ENCODE peak calls at places on chromosomes 12 and 14, in seven cellular contexts. One of them, this sample, is unnamed.

GRCh38 chr14:101905614-101906013 is 58.8 kb upstream of the DYNC1H1 start:
- DNase-seq in WTC11: no peak
- DNase-seq in MCF 10A: no peak
- DNase-seq in fibroblast of lung: no peak
- DNase-seq in H9: no peak
- DNase-seq in AG04450: no peak
- DNase-seq in upper lobe of left lung: no peak
- DNase-seq in this sample: no peak

GRCh38 chr12:54017027-54017788 is 8.4 kb downstream of the HOXC8 start:
- DNase-seq in WTC11: no peak
- DNase-seq in MCF 10A: peak
- DNase-seq in fibroblast of lung: no peak
- DNase-seq in H9: peak
- DNase-seq in AG04450: no peak
- DNase-seq in upper lobe of left lung: peak
- DNase-seq in this sample: no peak

GRCh38 chr12:94994312-94994711 is 9.2 kb downstream of the NDUFA12 start:
- DNase-seq in WTC11: no peak
- DNase-seq in MCF 10A: peak
- DNase-seq in fibroblast of lung: peak
- DNase-seq in H9: no peak
- DNase-seq in AG04450: no peak
- DNase-seq in upper lobe of left lung: no peak
- DNase-seq in this sample: peak

GRCh38 chr12:123401753-123402683 is 18.1 kb downstream of the KMT5A start:
- DNase-seq in WTC11: peak
- DNase-seq in MCF 10A: no peak
- DNase-seq in fibroblast of lung: no peak
- DNase-seq in H9: peak
- DNase-seq in AG04450: no peak
- DNase-seq in upper lobe of left lung: peak
- DNase-seq in this sample: no peak

GRCh38 chr12:89697256-89697655 is 11.4 kb downstream of the ATP2B1 start:
- DNase-seq in WTC11: no peak
- DNase-seq in MCF 10A: no peak
- DNase-seq in fibroblast of lung: no peak
- DNase-seq in H9: no peak
- DNase-seq in AG04450: no peak
- DNase-seq in upper lobe of left lung: no peak
- DNase-seq in this sample: no peak

GRCh38 chr14:74913986-74914573 is 9.0 kb downstream of the RPS6KL1 start:
- DNase-seq in WTC11: peak
- DNase-seq in MCF 10A: peak
- DNase-seq in fibroblast of lung: peak
- DNase-seq in H9: peak
- DNase-seq in AG04450: peak
- DNase-seq in upper lobe of left lung: no peak
- DNase-seq in this sample: no peak

GRCh38 chr14:89291351-89291940 is 125.6 kb downstream of the FOXN3 start:
- DNase-seq in WTC11: no peak
- DNase-seq in MCF 10A: no peak
- DNase-seq in fibroblast of lung: no peak
- DNase-seq in H9: no peak
- DNase-seq in AG04450: no peak
- DNase-seq in upper lobe of left lung: no peak
- DNase-seq in this sample: no peak

GRCh38 chr14:63174760-63175191 is 29.5 kb upstream of the RHOJ start:
- DNase-seq in WTC11: peak
- DNase-seq in MCF 10A: peak
- DNase-seq in fibroblast of lung: peak
- DNase-seq in H9: peak
- DNase-seq in AG04450: peak
- DNase-seq in upper lobe of left lung: no peak
- DNase-seq in this sample: peak

GRCh38 chr14:102279688-102280348 is 25.1 kb downstream of the MOK start:
- DNase-seq in WTC11: no peak
- DNase-seq in MCF 10A: peak
- DNase-seq in fibroblast of lung: peak
- DNase-seq in H9: no peak
- DNase-seq in AG04450: peak
- DNase-seq in upper lobe of left lung: no peak
- DNase-seq in this sample: peak

GRCh38 chr12:96020314-96021003 is 14.9 kb downstream of the LTA4H start:
- DNase-seq in WTC11: no peak
- DNase-seq in MCF 10A: no peak
- DNase-seq in fibroblast of lung: no peak
- DNase-seq in H9: no peak
- DNase-seq in AG04450: no peak
- DNase-seq in upper lobe of left lung: no peak
- DNase-seq in this sample: no peak

GRCh38 chr12:124411291-124411878 is 116.5 kb downstream of the RFLNA start:
- DNase-seq in WTC11: no peak
- DNase-seq in MCF 10A: peak
- DNase-seq in fibroblast of lung: peak
- DNase-seq in H9: no peak
- DNase-seq in AG04450: peak
- DNase-seq in upper lobe of left lung: peak
- DNase-seq in this sample: peak

GRCh38 chr12:59699408-59700144 is 103.7 kb downstream of the SLC16A7 start:
- DNase-seq in WTC11: no peak
- DNase-seq in MCF 10A: peak
- DNase-seq in fibroblast of lung: peak
- DNase-seq in H9: no peak
- DNase-seq in AG04450: peak
- DNase-seq in upper lobe of left lung: no peak
- DNase-seq in this sample: peak

GRCh38 chr12:4036872-4037271 is 163.7 kb upstream of the PARP11 start:
- DNase-seq in WTC11: no peak
- DNase-seq in MCF 10A: peak
- DNase-seq in fibroblast of lung: no peak
- DNase-seq in H9: no peak
- DNase-seq in AG04450: no peak
- DNase-seq in upper lobe of left lung: no peak
- DNase-seq in this sample: no peak

GRCh38 chr12:14664434-14665023 is 31.9 kb downstream of the GUCY2C start:
- DNase-seq in WTC11: no peak
- DNase-seq in MCF 10A: peak
- DNase-seq in fibroblast of lung: peak
- DNase-seq in H9: no peak
- DNase-seq in AG04450: no peak
- DNase-seq in upper lobe of left lung: no peak
- DNase-seq in this sample: no peak

GRCh38 chr12:111406474-111407370 is 999 bp downstream of the SH2B3 start:
- DNase-seq in WTC11: no peak
- DNase-seq in MCF 10A: no peak
- DNase-seq in fibroblast of lung: no peak
- DNase-seq in H9: no peak
- DNase-seq in AG04450: no peak
- DNase-seq in upper lobe of left lung: peak
- DNase-seq in this sample: no peak

GRCh38 chr12:14567311-14568195 is at the start of gene PLBD1:
- DNase-seq in WTC11: peak
- DNase-seq in MCF 10A: no peak
- DNase-seq in fibroblast of lung: peak
- DNase-seq in H9: peak
- DNase-seq in AG04450: no peak
- DNase-seq in upper lobe of left lung: peak
- DNase-seq in this sample: no peak

GRCh38 chr14:104307627-104308401 is 169.4 kb downstream of the KIF26A start:
- DNase-seq in WTC11: no peak
- DNase-seq in MCF 10A: no peak
- DNase-seq in fibroblast of lung: no peak
- DNase-seq in H9: no peak
- DNase-seq in AG04450: no peak
- DNase-seq in upper lobe of left lung: peak
- DNase-seq in this sample: no peak

GRCh38 chr12:107352347-107353081 is 259.2 kb upstream of the CRY1 start:
- DNase-seq in WTC11: no peak
- DNase-seq in MCF 10A: peak
- DNase-seq in fibroblast of lung: no peak
- DNase-seq in H9: no peak
- DNase-seq in AG04450: no peak
- DNase-seq in upper lobe of left lung: no peak
- DNase-seq in this sample: no peak

GRCh38 chr14:99745307-99745951 is 47.8 kb upstream of the EML1 start:
- DNase-seq in WTC11: no peak
- DNase-seq in MCF 10A: no peak
- DNase-seq in fibroblast of lung: peak
- DNase-seq in H9: no peak
- DNase-seq in AG04450: peak
- DNase-seq in upper lobe of left lung: no peak
- DNase-seq in this sample: peak

GRCh38 chr12:125193798-125194562 is 128.7 kb downstream of the AACS start:
- DNase-seq in WTC11: peak
- DNase-seq in MCF 10A: no peak
- DNase-seq in fibroblast of lung: peak
- DNase-seq in H9: peak
- DNase-seq in AG04450: no peak
- DNase-seq in upper lobe of left lung: no peak
- DNase-seq in this sample: no peak

GRCh38 chr12:93080994-93081809 is 152.1 kb upstream of the EEA1 start:
- DNase-seq in WTC11: peak
- DNase-seq in MCF 10A: no peak
- DNase-seq in fibroblast of lung: peak
- DNase-seq in H9: peak
- DNase-seq in AG04450: no peak
- DNase-seq in upper lobe of left lung: no peak
- DNase-seq in this sample: no peak

GRCh38 chr14:32232481-32232880 is 29.4 kb upstream of the RNU6-8 start:
- DNase-seq in WTC11: no peak
- DNase-seq in MCF 10A: no peak
- DNase-seq in fibroblast of lung: no peak
- DNase-seq in H9: no peak
- DNase-seq in AG04450: no peak
- DNase-seq in upper lobe of left lung: no peak
- DNase-seq in this sample: no peak

GRCh38 chr12:120397827-120398563 is 29.0 kb upstream of the MSI1 start:
- DNase-seq in WTC11: peak
- DNase-seq in MCF 10A: no peak
- DNase-seq in fibroblast of lung: peak
- DNase-seq in H9: peak
- DNase-seq in AG04450: no peak
- DNase-seq in upper lobe of left lung: peak
- DNase-seq in this sample: no peak

GRCh38 chr14:66698503-66698902 is 190.6 kb downstream of the GPHN start:
- DNase-seq in WTC11: no peak
- DNase-seq in MCF 10A: no peak
- DNase-seq in fibroblast of lung: no peak
- DNase-seq in H9: no peak
- DNase-seq in AG04450: no peak
- DNase-seq in upper lobe of left lung: no peak
- DNase-seq in this sample: no peak
- TF ChIP-seq CTCF in WTC11: no peak
- TF ChIP-seq CTCF in MCF 10A: no peak
- TF ChIP-seq CTCF in fibroblast of lung: no peak
- TF ChIP-seq CTCF in H9: no peak
- TF ChIP-seq CTCF in AG04450: no peak
- TF ChIP-seq CTCF in upper lobe of left lung: no peak
- TF ChIP-seq CTCF in this sample: no peak

GRCh38 chr14:60561845-60562746 is 53.1 kb downstream of the SIX6 start:
- DNase-seq in WTC11: peak
- DNase-seq in MCF 10A: peak
- DNase-seq in fibroblast of lung: peak
- DNase-seq in H9: peak
- DNase-seq in AG04450: peak
- DNase-seq in upper lobe of left lung: no peak
- DNase-seq in this sample: no peak
- TF ChIP-seq CTCF in WTC11: peak
- TF ChIP-seq CTCF in MCF 10A: peak
- TF ChIP-seq CTCF in fibroblast of lung: peak
- TF ChIP-seq CTCF in H9: peak
- TF ChIP-seq CTCF in AG04450: peak
- TF ChIP-seq CTCF in upper lobe of left lung: peak
- TF ChIP-seq CTCF in this sample: peak

DNA sequence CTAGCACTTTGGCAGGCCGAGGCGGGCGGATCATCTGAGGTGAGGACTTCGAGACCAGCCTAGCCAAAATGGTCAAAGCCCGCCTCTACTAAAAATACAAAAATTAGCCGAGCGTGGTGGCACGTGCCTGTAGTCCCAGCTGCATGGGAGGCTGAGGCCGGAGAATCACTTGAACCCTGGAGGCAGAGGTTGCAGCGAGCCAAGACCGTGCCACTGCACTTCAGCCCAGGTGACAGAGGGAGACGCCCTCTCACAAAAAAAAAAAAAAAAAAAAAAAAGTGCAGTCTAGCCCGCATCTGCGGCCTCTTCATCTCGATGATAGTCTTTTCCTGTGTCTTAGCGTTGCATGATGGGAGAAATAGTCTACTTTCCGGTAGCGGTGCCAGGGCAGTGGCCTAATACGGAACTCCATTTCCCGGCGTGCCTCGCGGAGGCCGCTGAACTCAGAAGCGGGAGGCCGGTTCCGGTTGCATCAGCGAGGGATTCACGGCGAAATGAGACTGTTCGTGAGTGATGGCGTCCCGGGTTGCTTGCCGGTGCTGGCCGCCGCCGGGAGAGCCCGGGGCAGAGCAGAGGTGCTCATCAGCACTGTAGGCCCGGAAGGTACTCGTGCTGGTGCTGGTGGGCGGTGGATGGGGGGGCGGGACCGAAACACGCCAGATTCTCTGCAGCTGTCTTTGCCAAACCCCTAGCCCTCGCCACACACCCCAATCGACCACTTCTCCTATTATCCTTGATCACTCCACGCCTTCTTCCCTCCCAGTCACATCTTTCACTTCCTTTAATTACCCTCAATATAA is at the start of gene MARS1:
- DNase-seq in WTC11: peak
- DNase-seq in MCF 10A: peak
- DNase-seq in fibroblast of lung: peak
- DNase-seq in H9: peak
- DNase-seq in AG04450: peak
- DNase-seq in upper lobe of left lung: peak
- DNase-seq in this sample: peak
- TF ChIP-seq CTCF in WTC11: no peak
- TF ChIP-seq CTCF in MCF 10A: no peak
- TF ChIP-seq CTCF in fibroblast of lung: no peak
- TF ChIP-seq CTCF in H9: peak
- TF ChIP-seq CTCF in AG04450: no peak
- TF ChIP-seq CTCF in upper lobe of left lung: no peak
- TF ChIP-seq CTCF in this sample: no peak

GRCh38 chr14:20458031-20458789 is 3.0 kb downstream of the PIP4P1 start:
- DNase-seq in WTC11: no peak
- DNase-seq in MCF 10A: no peak
- DNase-seq in fibroblast of lung: no peak
- DNase-seq in H9: no peak
- DNase-seq in AG04450: no peak
- DNase-seq in upper lobe of left lung: no peak
- DNase-seq in this sample: no peak

GRCh38 chr14:20455355-20456300 is 602 bp downstream of the APEX1 start:
- DNase-seq in WTC11: peak
- DNase-seq in MCF 10A: peak
- DNase-seq in fibroblast of lung: peak
- DNase-seq in H9: no peak
- DNase-seq in AG04450: peak
- DNase-seq in upper lobe of left lung: no peak
- DNase-seq in this sample: no peak

GRCh38 chr14:20456971-20457370 is 1.9 kb downstream of the APEX1 start:
- DNase-seq in WTC11: no peak
- DNase-seq in MCF 10A: no peak
- DNase-seq in fibroblast of lung: no peak
- DNase-seq in H9: no peak
- DNase-seq in AG04450: no peak
- DNase-seq in upper lobe of left lung: no peak
- DNase-seq in this sample: no peak

GRCh38 chr14:20454645-20455354 is at the start of the genes APEX1 and OSGEP:
- DNase-seq in WTC11: peak
- DNase-seq in MCF 10A: peak
- DNase-seq in fibroblast of lung: peak
- DNase-seq in H9: peak
- DNase-seq in AG04450: peak
- DNase-seq in upper lobe of left lung: peak
- DNase-seq in this sample: peak

GRCh38 chr14:20454359-20454644 is 310 bp downstream of the OSGEP start:
- DNase-seq in WTC11: no peak
- DNase-seq in MCF 10A: no peak
- DNase-seq in fibroblast of lung: peak
- DNase-seq in H9: no peak
- DNase-seq in AG04450: no peak
- DNase-seq in upper lobe of left lung: no peak
- DNase-seq in this sample: peak
- TF ChIP-seq CTCF in WTC11: no peak
- TF ChIP-seq CTCF in MCF 10A: no peak
- TF ChIP-seq CTCF in fibroblast of lung: no peak
- TF ChIP-seq CTCF in H9: no peak
- TF ChIP-seq CTCF in AG04450: no peak
- TF ChIP-seq CTCF in upper lobe of left lung: no peak
- TF ChIP-seq CTCF in this sample: no peak